ENCODE peak calls at places on chromosome 17, in eight cellular contexts. D is PC-3, T is left lung, O is aorta, W is esophagus squamous epithelium, X is thoracic aorta, Q is body of pancreas, U is Panc1. P is an unnamed sample. For H3K27me3, the result is how much of the 10 kb centered on the place peaks cover.

GRCh38 chr17:80512233-80512632 is 32.4 kb upstream of the RPTOR start:
- DNase-seq in X (no peak), T (no peak), O (no peak), D (peak), Q (no peak), W (no peak), U (no peak), P (no peak)

GRCh38 chr17:83135692-83136091 is 56.3 kb downstream of the METRNL start:
- DNase-seq in O (no peak), U (no peak), D (no peak), Q (no peak), X (no peak), W (no peak), T (peak), P (peak)

GRCh38 chr17:6477831-6478383 is 33.7 kb downstream of the PIMREG start:
- DNase-seq in D (no peak), X (no peak), T (peak), W (no peak), U (no peak), O (no peak), Q (no peak), P (no peak)

GRCh38 chr17:79652999-79653643 is 42.3 kb upstream of the RBFOX3 start:
- DNase-seq in O (no peak), U (no peak), T (no peak), X (no peak), W (no peak), D (no peak), Q (no peak), P (no peak)

GRCh38 chr17:17547210-17547764 is 44.2 kb downstream of the PEMT start:
- DNase-seq in W (no peak), U (no peak), O (no peak), Q (no peak), D (no peak), X (no peak), T (peak), P (no peak)

GRCh38 chr17:62705781-62706597 is 78.5 kb downstream of the MRC2 start:
- DNase-seq in X (no peak), Q (no peak), W (no peak), U (no peak), D (no peak), O (no peak), T (no peak), P (no peak)

GRCh38 chr17:17545031-17545820 is 46.3 kb downstream of the PEMT start:
- DNase-seq in O (peak), U (no peak), Q (no peak), T (peak), W (no peak), D (no peak), X (no peak), P (no peak)

GRCh38 chr17:49337900-49338299 is 24.1 kb downstream of the ZNF652 start:
- DNase-seq in U (no peak), X (no peak), O (peak), W (no peak), T (no peak), Q (no peak), D (no peak), P (no peak)

GRCh38 chr17:82985973-82986372 is 93.4 kb upstream of the METRNL start:
- DNase-seq in W (no peak), T (no peak), Q (peak), X (no peak), U (no peak), D (no peak), O (peak), P (no peak)

GRCh38 chr17:70033165-70033564 is 41.9 kb upstream of the KCNJ16 start:
- DNase-seq in X (no peak), O (no peak), T (no peak), W (no peak), Q (no peak), D (no peak), U (no peak), P (no peak)

GRCh38 chr17:27489045-27489715 is 32.9 kb downstream of the KSR1 start:
- DNase-seq in Q (peak), T (peak), O (peak), W (no peak), X (no peak), U (no peak), D (peak), P (peak)

GRCh38 chr17:66549312-66549705 is 246.9 kb downstream of the PRKCA start:
- DNase-seq in O (no peak), D (peak), T (no peak), W (no peak), U (no peak), X (no peak), Q (no peak), P (no peak)

GRCh38 chr17:58189436-58190146 is 2.9 kb upstream of the EPX start:
- DNase-seq in U (no peak), D (peak), O (peak), T (peak), Q (peak), W (no peak), X (no peak), P (no peak)

GRCh38 chr17:47692895-47693666 is 880 bp upstream of the TBKBP1 start:
- DNase-seq in O (no peak), U (no peak), T (no peak), X (no peak), Q (peak), D (no peak), W (no peak), P (peak)

GRCh38 chr17:46178550-46179198 is 14.6 kb downstream of the KANSL1 start:
- DNase-seq in T (no peak), O (no peak), U (no peak), D (peak), Q (no peak), X (no peak), W (no peak), P (no peak)

GRCh38 chr17:4859816-4860625 is 26.9 kb downstream of the MINK1 start:
- DNase-seq in U (no peak), X (no peak), T (no peak), D (no peak), O (no peak), Q (no peak), W (no peak), P (no peak)
- H3K4me3 ChIP-seq in U (no peak), X (no peak), T (no peak), D (no peak), O (no peak), Q (no peak), W (peak), P (no peak)

DNA sequence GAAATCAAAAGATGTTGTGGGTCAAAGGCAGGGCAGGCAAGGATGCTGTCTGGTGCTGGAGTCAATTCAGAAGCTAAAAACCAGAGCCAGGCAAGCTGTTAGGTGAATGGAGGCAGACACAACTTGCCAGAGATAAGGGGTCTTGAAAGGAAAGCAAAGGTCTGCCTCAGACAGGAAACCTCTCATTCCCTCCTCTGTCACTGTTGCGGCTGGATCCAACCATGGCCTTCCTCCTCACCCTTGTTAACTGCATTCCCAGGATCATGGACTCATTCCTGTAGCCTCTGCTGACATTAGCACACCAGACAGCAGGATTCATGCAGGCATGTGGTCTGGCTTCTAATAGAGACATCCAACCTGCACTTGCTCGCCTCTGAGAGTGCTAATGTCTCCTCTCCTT is 186.7 kb upstream of the HS3ST3A1 start:
- DNase-seq in D (no peak), W (no peak), T (no peak), Q (no peak), U (no peak), X (no peak), O (no peak), P (no peak)
- H3K27ac ChIP-seq in D (no peak), W (no peak), T (no peak), Q (no peak), U (no peak), X (no peak), O (no peak), P (no peak)

DNA sequence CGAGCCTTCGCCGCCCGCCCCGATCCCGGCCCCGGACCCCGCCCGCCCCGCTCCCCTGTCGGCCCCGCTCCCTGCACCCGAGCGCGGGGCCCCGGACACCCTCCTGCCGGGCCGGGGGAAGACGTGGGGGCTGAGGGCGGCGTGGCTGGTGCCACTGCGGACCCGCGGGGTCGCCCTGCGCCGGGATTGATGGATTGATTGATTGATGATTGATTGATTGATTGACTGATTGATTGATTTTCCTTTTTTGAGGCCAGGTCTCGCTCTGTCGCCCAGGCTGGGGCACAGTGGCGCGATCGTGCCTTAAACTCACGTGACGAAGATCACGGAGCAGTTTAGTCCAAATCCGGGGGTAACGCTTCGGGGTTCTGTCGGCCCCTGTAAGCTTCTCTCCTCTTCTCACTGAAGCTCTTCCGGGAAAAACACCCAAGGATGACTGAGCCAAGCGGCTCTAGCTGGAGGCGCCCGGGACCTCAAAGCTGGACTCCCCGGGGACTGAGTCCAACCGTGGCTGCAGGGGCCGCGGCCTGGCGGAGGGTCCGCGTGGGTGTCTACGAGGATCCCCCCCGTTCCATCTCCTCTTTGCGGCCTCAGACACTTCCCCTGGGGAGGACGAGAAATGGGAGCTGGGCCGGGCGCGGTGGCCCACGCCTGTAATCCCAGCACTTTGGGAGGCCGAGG is 40.2 kb upstream of the BHLHA9 start:
- DNase-seq in X (no peak), O (no peak), W (no peak), D (no peak), Q (no peak), T (peak), U (no peak), P (no peak)
- H3K27me3 ChIP-seq in X (under half), O (under half), W (under half), D (under half), Q (under half), T (half or more), U (under half), P (under half)

DNA sequence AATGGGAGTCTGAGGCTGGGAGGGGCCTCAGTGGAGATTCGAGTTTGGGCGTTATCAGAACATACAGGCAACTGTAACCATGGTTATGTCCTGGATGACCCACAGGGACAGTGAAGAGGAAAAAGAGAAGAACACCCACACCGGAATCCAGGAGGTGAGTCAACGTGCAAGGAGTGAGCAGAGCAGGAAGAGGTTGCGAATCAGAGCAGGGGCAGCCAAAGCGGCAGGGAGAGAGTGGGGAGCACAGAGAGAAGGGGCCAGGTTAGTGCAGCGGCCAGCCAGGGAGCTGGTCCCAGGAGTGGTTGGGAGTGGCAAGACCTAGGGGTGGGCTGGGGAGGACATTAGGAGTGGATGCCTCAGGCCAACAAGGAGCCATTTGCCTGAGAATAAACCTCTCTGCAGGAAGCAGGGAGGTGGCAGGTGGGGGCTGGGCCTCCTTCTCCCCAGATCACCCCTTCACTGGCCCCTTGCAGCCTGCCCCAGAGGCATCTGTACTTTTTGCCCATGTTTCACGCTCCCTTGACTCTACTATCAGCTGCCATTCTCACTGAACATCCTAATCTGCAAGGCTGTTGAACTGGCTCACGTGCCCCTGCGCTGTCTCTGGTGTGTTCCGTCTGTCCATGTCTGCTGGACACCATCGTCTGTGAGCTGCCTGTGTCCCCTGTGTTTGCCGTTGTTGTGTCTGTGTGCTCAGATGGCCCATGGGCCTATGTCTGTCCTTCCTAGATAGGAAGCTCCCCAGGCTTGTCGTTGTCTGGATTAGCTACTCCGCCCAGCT is 5.1 kb downstream of the KRT13 start:
- DNase-seq in Q (no peak), X (no peak), D (peak), T (no peak), U (no peak), W (no peak), O (no peak), P (no peak)
- H3K4me3 ChIP-seq in Q (no peak), X (no peak), D (peak), T (no peak), U (no peak), W (peak), O (no peak), P (no peak)

GRCh38 chr17:3221850-3222249 is 14.4 kb downstream of the OR1A1 start:
- DNase-seq in T (no peak), Q (no peak), X (no peak), O (no peak), D (no peak), U (no peak), W (no peak), P (no peak)

GRCh38 chr17:3222505-3222904 is 15.0 kb downstream of the OR1A1 start:
- DNase-seq in O (no peak), X (no peak), Q (no peak), U (no peak), W (no peak), D (no peak), T (no peak), P (no peak)
- H3K27ac ChIP-seq in O (no peak), X (no peak), Q (no peak), U (no peak), W (no peak), D (no peak), T (no peak), P (no peak)